ENCODE peak calls at places on chromosomes 16 and 17, in nine cellular contexts. L, I, R, B, G, W, S, M and A are unnamed samples.

GRCh38 chr16:1626327-1626726 is 14.2 kb downstream of the CRAMP1 start:
- DNase-seq in L (no peak), I (no peak), R (no peak), B (no peak), G (no peak), W (no peak), S (no peak), M (no peak), A (no peak)

GRCh38 chr17:2253768-2254406 is 49.7 kb downstream of the SMG6 start:
- DNase-seq in L (no peak), I (no peak), R (no peak), B (no peak), G (no peak), W (no peak), S (no peak), M (no peak), A (no peak)

GRCh38 chr17:50774225-50774803 is 7.0 kb upstream of the ANKRD40CL start:
- DNase-seq in L (no peak), I (no peak), R (no peak), B (no peak), G (no peak), W (no peak), S (no peak), M (no peak), A (no peak)

GRCh38 chr17:69147460-69147859 is 5.8 kb upstream of the ABCA6 start:
- DNase-seq in L (no peak), I (no peak), R (no peak), B (no peak), G (no peak), W (no peak), S (no peak), M (no peak), A (no peak)

GRCh38 chr16:12703935-12704334 is 99.8 kb downstream of the CPPED1 start:
- DNase-seq in L (no peak), I (no peak), R (no peak), B (no peak), G (no peak), W (no peak), S (no peak), M (no peak), A (no peak)

GRCh38 chr16:50719401-50720337 is 22.2 kb upstream of the CYLD start:
- DNase-seq in L (no peak), I (peak; percentile 71), R (peak; percentile 70), B (no peak), G (no peak), W (no peak), S (no peak), M (no peak), A (no peak)

GRCh38 chr17:70274255-70274654 is 104.9 kb downstream of the KCNJ2 start:
- DNase-seq in L (no peak), I (no peak), R (no peak), B (no peak), G (no peak), W (no peak), S (no peak), M (no peak), A (no peak)

GRCh38 chr16:77780378-77780837 is 8.0 kb upstream of the VAT1L start:
- DNase-seq in L (no peak), I (no peak), R (peak; percentile 58), B (no peak), G (no peak), W (peak; percentile 10), S (peak; percentile 88), M (no peak), A (peak; percentile 92)

GRCh38 chr16:19908921-19909320 is 24.3 kb upstream of the GPRC5B start:
- DNase-seq in L (no peak), I (no peak), R (no peak), B (no peak), G (no peak), W (no peak), S (no peak), M (no peak), A (no peak)

GRCh38 chr16:16019488-16019887 is 70.1 kb downstream of the ABCC1 start:
- DNase-seq in L (no peak), I (no peak), R (no peak), B (no peak), G (no peak), W (peak; percentile 10), S (peak; percentile 40), M (no peak), A (no peak)

GRCh38 chr16:59146140-59146539 is 412.0 kb upstream of the GOT2 start:
- DNase-seq in L (no peak), I (no peak), R (no peak), B (no peak), G (no peak), W (no peak), S (no peak), M (no peak), A (no peak)

GRCh38 chr17:39757176-39757662 is 19.5 kb downstream of the GRB7 start:
- DNase-seq in L (no peak), I (no peak), R (no peak), B (no peak), G (no peak), W (no peak), S (no peak), M (no peak), A (no peak)

GRCh38 chr16:11292076-11292748 is 11.1 kb upstream of the PRM1 start:
- DNase-seq in L (no peak), I (no peak), R (no peak), B (no peak), G (no peak), W (no peak), S (no peak), M (no peak), A (no peak)

GRCh38 chr16:51763072-51763658 is 612.1 kb upstream of the SALL1 start:
- DNase-seq in L (peak; percentile 86), I (no peak), R (peak; percentile 23), B (no peak), G (no peak), W (no peak), S (no peak), M (no peak), A (no peak)

GRCh38 chr16:67022531-67023214 is 6.3 kb upstream of the CBFB start:
- DNase-seq in L (no peak), I (peak; percentile 2), R (no peak), B (no peak), G (no peak), W (no peak), S (peak; percentile 20), M (no peak), A (no peak)

GRCh38 chr17:59746849-59747445 is 39.5 kb downstream of the VMP1 start:
- DNase-seq in L (peak; percentile 49), I (no peak), R (peak; percentile 58), B (no peak), G (no peak), W (no peak), S (no peak), M (no peak), A (no peak)

DNA sequence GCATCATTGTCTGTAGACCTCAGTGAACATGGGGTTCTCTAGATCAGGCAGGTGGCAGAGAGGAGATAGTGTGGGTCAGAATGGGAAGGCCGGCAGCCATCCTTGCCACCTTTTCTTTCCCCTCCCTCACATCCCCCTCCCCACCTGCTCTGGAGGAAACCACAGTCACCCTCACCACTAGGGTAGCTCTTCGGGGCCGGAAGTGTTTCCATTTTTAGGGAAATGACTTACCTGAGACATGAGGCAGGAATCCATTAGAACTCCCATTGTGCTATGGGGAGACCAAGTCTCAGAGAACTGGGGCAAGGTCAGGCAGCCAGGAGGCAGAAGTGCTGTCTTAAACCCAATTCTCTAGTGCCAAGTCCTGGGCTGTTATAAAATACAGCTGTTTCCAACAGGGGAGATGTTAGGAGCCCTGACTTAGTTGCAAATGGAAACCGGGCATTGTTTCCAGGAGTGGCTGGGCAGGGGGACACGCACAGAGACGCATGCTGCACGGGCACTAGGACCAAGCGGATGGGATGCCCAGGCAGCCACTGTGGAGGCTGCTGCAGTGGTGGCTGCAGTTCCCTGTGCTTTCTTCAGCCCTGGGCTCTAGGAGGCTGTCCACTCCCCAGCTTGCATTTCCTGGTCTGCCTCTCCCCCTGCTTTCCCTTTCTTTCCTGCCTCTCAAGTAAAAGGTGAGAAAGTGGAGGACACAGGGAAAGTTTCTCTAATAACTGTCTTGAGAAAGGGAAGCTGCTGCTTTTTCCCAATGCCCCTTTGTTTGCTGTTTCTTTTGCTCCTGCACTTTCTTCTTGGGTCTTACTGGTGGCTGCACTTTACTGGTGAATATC is 2.8 kb downstream of the HAS3 start:
- DNase-seq in L (peak; percentile 24), I (no peak), R (no peak), B (no peak), G (no peak), W (no peak), S (no peak), M (no peak), A (no peak)
- H3K4me3 ChIP-seq in L (peak overlapping the region; percentile 49), I (no peak overlapping the region), R (no peak overlapping the region), B (no peak overlapping the region), G (peak overlapping the region; percentile 68), W (no peak overlapping the region), S (no peak overlapping the region), M (no peak overlapping the region), A (no peak overlapping the region)

GRCh38 chr16:3087243-3087791 is 11.8 kb downstream of the ZSCAN10 start:
- DNase-seq in L (peak; percentile 24), I (no peak), R (no peak), B (no peak), G (no peak), W (no peak), S (no peak), M (no peak), A (no peak)
- H3K27ac ChIP-seq in L (no peak overlapping the region), I (no peak overlapping the region), R (peak overlapping the region; percentile 65), B (peak overlapping the region; percentile 67), G (no peak overlapping the region), W (no peak overlapping the region), S (no peak overlapping the region), M (peak overlapping the region; percentile 0), A (no peak overlapping the region)

GRCh38 chr16:86198201-86199118 is 299.5 kb downstream of the IRF8 start:
- DNase-seq in L (no peak), I (no peak), R (no peak), B (no peak), G (no peak), W (no peak), S (no peak), M (no peak), A (no peak)
- H3K27me3 ChIP-seq in L (no peaks in the 10 kb centered on the region), I (no peaks in the 10 kb centered on the region), R (no peaks in the 10 kb centered on the region), B (no peaks in the 10 kb centered on the region), G (peaks cover 85% of the 10 kb centered on the region), W (peaks cover 89% of the 10 kb centered on the region), S (peaks cover 44% of the 10 kb centered on the region), M (peaks cover 4% of the 10 kb centered on the region), A (no peaks in the 10 kb centered on the region)

GRCh38 chr17:7022791-7023571 is at the start of gene BCL6B:
- DNase-seq in L (no peak), I (no peak), R (no peak), B (no peak), G (no peak), W (no peak), S (no peak), M (no peak), A (no peak)

GRCh38 chr17:7025240-7025639 is 2.4 kb downstream of the BCL6B start:
- DNase-seq in L (no peak), I (no peak), R (no peak), B (no peak), G (no peak), W (no peak), S (no peak), M (no peak), A (no peak)

GRCh38 chr17:7026471-7027115 is 3.7 kb downstream of the BCL6B start:
- DNase-seq in L (no peak), I (no peak), R (no peak), B (no peak), G (no peak), W (no peak), S (no peak), M (no peak), A (no peak)

GRCh38 chr17:7023576-7024401 is 939 bp downstream of the BCL6B start:
- DNase-seq in L (peak; percentile 61), I (peak; percentile 89), R (peak; percentile 91), B (peak; percentile 97), G (no peak), W (peak; percentile 86), S (peak; percentile 81), M (peak; percentile 95), A (no peak)

GRCh38 chr17:7024402-7024785 is 1.5 kb downstream of the BCL6B start:
- DNase-seq in L (no peak), I (no peak), R (no peak), B (no peak), G (no peak), W (no peak), S (no peak), M (no peak), A (no peak)
- H3K4me3 ChIP-seq in L (no peak overlapping the region), I (no peak overlapping the region), R (no peak overlapping the region), B (peak overlapping the region; percentile 51), G (peak overlapping the region; percentile 19), W (no peak overlapping the region), S (no peak overlapping the region), M (no peak overlapping the region), A (no peak overlapping the region)